ENCODE peak calls at places on chromosome 6, in seven cellular contexts. H is Kasumi-1; R is fibroblast of mammary gland; I is T-helper 9 cell; G is HT1080; L is effector memory CD8-positive, alpha-beta T cell; W is NCI-H187. V is an unnamed sample.
A peak's percentile ranks its signal among the peaks of the same experiment; 100 is the strongest.

GRCh38 chr6:139882234-139882633 is 507.8 kb upstream of the CITED2 start:
- DNase-seq in H (peak; percentile 9), R (peak; percentile 31), I (no peak), G (peak; percentile 13), L (no peak), W (no peak), V (no peak)

GRCh38 chr6:144149894-144150672 is at the start of gene STX11:
- DNase-seq in H (peak; percentile 25), R (peak; percentile 48), I (peak; percentile 51), G (peak; percentile 63), L (peak; percentile 55), W (no peak), V (peak; percentile 31)

GRCh38 chr6:79079425-79080130 is 1.5 kb upstream of the PHIP start:
- DNase-seq in H (peak; percentile 44), R (peak; percentile 20), I (no peak), G (no peak), L (no peak), W (no peak), V (no peak)

GRCh38 chr6:143146186-143146831 is 85.6 kb downstream of the AIG1 start:
- DNase-seq in H (no peak), R (no peak), I (no peak), G (no peak), L (no peak), W (no peak), V (no peak)

GRCh38 chr6:87472525-87473418 is at the start of gene SLC35A1:
- DNase-seq in H (peak; percentile 90), R (peak; percentile 81), I (peak; percentile 73), G (peak; percentile 75), L (peak; percentile 79), W (peak; percentile 92), V (peak; percentile 50)

GRCh38 chr6:151044465-151045441 is 179.3 kb downstream of the MTHFD1L start:
- DNase-seq in H (no peak), R (peak; percentile 92), I (no peak), G (peak; percentile 91), L (no peak), W (peak; percentile 49), V (peak; percentile 95)

GRCh38 chr6:170024940-170025339 is 265.9 kb downstream of the DLL1 start:
- DNase-seq in H (no peak), R (peak; percentile 87), I (no peak), G (no peak), L (no peak), W (no peak), V (no peak)

GRCh38 chr6:41596807-41597206 is 41.5 kb upstream of the MDFI start:
- DNase-seq in H (no peak), R (no peak), I (no peak), G (no peak), L (no peak), W (no peak), V (no peak)

GRCh38 chr6:36160147-36160760 is 29.9 kb downstream of the MAPK13 start:
- DNase-seq in H (no peak), R (peak; percentile 38), I (no peak), G (peak; percentile 6), L (no peak), W (no peak), V (no peak)